ENCODE peak calls at places on chromosomes 6 and 20, in five cellular contexts. Z is mucosa of descending colon; T is lung; A is CD4-positive, CD25-positive, alpha-beta regulatory T cell; L is CD4-positive, alpha-beta T cell. V is an unnamed sample.

GRCh38 chr6:18493421-18493891 is 106.3 kb downstream of the RNF144B start:
- DNase-seq in L (no peak), Z (no peak), T (peak; percentile 48), A (no peak), V (no peak)

GRCh38 chr6:168713839-168714238 is 272.9 kb downstream of the SMOC2 start:
- DNase-seq in T (no peak), Z (peak; percentile 84), A (no peak), L (no peak), V (no peak)

GRCh38 chr6:44009425-44010321 is 117.6 kb downstream of the MRPL14 start:
- DNase-seq in Z (no peak), A (no peak), L (no peak), T (no peak), V (no peak)

GRCh38 chr6:56764081-56764566 is 121.4 kb upstream of the DST start:
- DNase-seq in L (no peak), T (no peak), A (no peak), Z (peak; percentile 41), V (no peak)

GRCh38 chr20:33647603-33648395 is 14.3 kb upstream of the C20orf144 start:
- DNase-seq in A (no peak), T (no peak), L (no peak), Z (no peak), V (no peak)

GRCh38 chr6:40937491-40937890 is 101.5 kb downstream of the UNC5CL start:
- DNase-seq in A (no peak), Z (no peak), T (no peak), L (no peak), V (no peak)

GRCh38 chr6:4503700-4504099 is 272.5 kb upstream of the CDYL start:
- DNase-seq in L (no peak), T (no peak), A (no peak), Z (no peak), V (no peak)

GRCh38 chr6:100620085-100620484 is 155.4 kb upstream of the SIM1 start:
- DNase-seq in T (no peak), Z (no peak), L (no peak), A (no peak), V (no peak)

GRCh38 chr6:138275976-138276375 is 57.7 kb upstream of the PBOV1 start:
- DNase-seq in L (no peak), T (no peak), A (no peak), Z (no peak), V (no peak)

GRCh38 chr6:157929765-157930319 is 51.8 kb upstream of the SYNJ2 start:
- DNase-seq in A (no peak), Z (no peak), L (no peak), T (no peak), V (no peak)

GRCh38 chr6:92114797-92115196 is 1304.6 kb downstream of the EPHA7 start:
- DNase-seq in L (no peak), Z (peak; percentile 9), T (no peak), A (no peak), V (no peak)

GRCh38 chr6:153727910-153728309 is 311.1 kb upstream of the OPRM1 start:
- DNase-seq in T (no peak), L (no peak), Z (no peak), A (no peak), V (no peak)

GRCh38 chr20:8860011-8860495 is 208.8 kb upstream of the PLCB4 start:
- DNase-seq in L (no peak), A (no peak), T (no peak), Z (no peak), V (no peak)

GRCh38 chr6:126804255-126805064 is 314.0 kb upstream of the RSPO3 start:
- DNase-seq in Z (peak; percentile 47), A (no peak), T (no peak), L (no peak), V (no peak)

GRCh38 chr6:44127186-44128019 is at the start of the genes MRPL14 and TMEM63B:
- DNase-seq in A (peak; percentile 89), T (peak; percentile 86), Z (peak; percentile 89), L (peak; percentile 88), V (peak; percentile 93)

GRCh38 chr6:108746841-108747575 is 101.2 kb upstream of the ARMC2 start:
- DNase-seq in Z (no peak), L (no peak), T (no peak), A (no peak), V (no peak)

GRCh38 chr20:47276856-47277541 is 79.5 kb downstream of the ZMYND8 start:
- DNase-seq in L (no peak), Z (no peak), A (no peak), T (peak; percentile 31), V (no peak)

GRCh38 chr20:15547109-15547508 is 1026.1 kb downstream of the KIF16B start:
- DNase-seq in T (no peak), Z (no peak), L (no peak), A (no peak), V (no peak)

GRCh38 chr20:13648291-13648690 is 9.6 kb upstream of the TASP1 start:
- DNase-seq in Z (no peak), A (no peak), T (no peak), L (no peak), V (no peak)

GRCh38 chr20:38685853-38686473 is 38.3 kb upstream of the SLC32A1 start:
- DNase-seq in L (peak; percentile 17), Z (peak; percentile 69), T (peak; percentile 35), A (peak; percentile 31), V (no peak)

GRCh38 chr6:97915537-97915936 is 632.5 kb upstream of the MMS22L start:
- DNase-seq in L (no peak), T (no peak), Z (no peak), A (no peak), V (no peak)

GRCh38 chr6:14695579-14695978 is 550.3 kb upstream of the JARID2 start:
- DNase-seq in L (no peak), T (no peak), Z (no peak), A (no peak), V (no peak)

GRCh38 chr20:625360-625932 is 15.3 kb upstream of the TCF15 start:
- DNase-seq in Z (no peak), T (no peak), A (no peak), L (no peak), V (no peak)

GRCh38 chr6:89675949-89676753 is 37.6 kb upstream of the LYRM2 start:
- DNase-seq in T (no peak), A (no peak), Z (no peak), L (no peak), V (no peak)

GRCh38 chr6:6882593-6882992 is 225.2 kb upstream of the RREB1 start:
- DNase-seq in A (no peak), Z (no peak), L (no peak), T (no peak), V (no peak)

GRCh38 chr20:10318625-10319024 is 100.0 kb downstream of the SNAP25 start:
- DNase-seq in A (no peak), Z (no peak), L (no peak), T (no peak), V (no peak)

GRCh38 chr6:159982726-159983506 is 14.0 kb downstream of the IGF2R start:
- DNase-seq in T (no peak), A (peak; percentile 30), L (no peak), Z (no peak), V (no peak)

GRCh38 chr20:48521121-48521520 is 306.7 kb downstream of the PREX1 start:
- DNase-seq in L (no peak), Z (no peak), A (no peak), T (no peak), V (no peak)

GRCh38 chr6:160930547-160931377 is 60.8 kb upstream of the MAP3K4 start:
- DNase-seq in L (peak; percentile 37), T (peak; percentile 81), Z (peak; percentile 70), A (peak; percentile 22), V (peak; percentile 59)

GRCh38 chr20:51258582-51259175 is 235.8 kb upstream of the KCNG1 start:
- DNase-seq in A (no peak), Z (no peak), T (no peak), L (no peak), V (no peak)

GRCh38 chr6:29759457-29759856 is 36.2 kb downstream of the HLA-F start:
- DNase-seq in A (no peak), L (no peak), T (no peak), Z (no peak), V (no peak)

GRCh38 chr20:48596499-48596898 is 231.3 kb downstream of the PREX1 start:
- DNase-seq in A (no peak), Z (no peak), L (no peak), T (no peak), V (no peak)

GRCh38 chr20:32858189-32858588 is 534 bp upstream of the EFCAB8 start:
- DNase-seq in L (no peak), T (no peak), A (no peak), Z (no peak), V (no peak)

GRCh38 chr20:62808211-62808865 is 3.7 kb downstream of the OGFR start:
- DNase-seq in T (peak; percentile 63), L (peak; percentile 68), A (peak; percentile 76), Z (peak; percentile 80), V (peak; percentile 74)

GRCh38 chr6:21738180-21739094 is 144.9 kb downstream of the SOX4 start:
- DNase-seq in A (no peak), L (no peak), Z (peak; percentile 16), T (peak; percentile 50), V (no peak)

DNA sequence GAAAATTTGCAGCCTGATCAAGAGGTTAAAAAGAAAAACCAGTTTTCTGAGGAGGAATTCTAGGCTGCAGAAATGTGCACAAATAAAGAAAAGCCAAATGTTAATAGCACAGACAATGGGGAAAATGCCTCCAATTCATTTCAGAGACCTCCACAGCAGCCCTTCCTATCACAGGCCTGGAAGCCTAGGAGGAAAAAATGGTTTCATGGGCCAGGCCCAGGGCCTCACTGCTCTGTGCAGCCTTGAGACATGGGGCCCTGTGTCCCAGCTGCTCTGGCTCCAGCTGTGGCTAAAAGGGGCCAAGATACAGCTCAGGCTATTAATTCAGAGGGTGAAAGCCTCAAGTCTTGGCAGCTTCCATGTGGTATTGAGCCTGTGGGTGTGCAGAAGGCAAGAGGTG is 18.9 kb downstream of the AHI1 start:
- DNase-seq in T (no peak), A (no peak), L (no peak), Z (no peak), V (no peak)
- H3K9me3 ChIP-seq in T (peaks cover 6% of the 10 kb centered on the region), A (peaks cover 24% of the 10 kb centered on the region), L (peaks cover 30% of the 10 kb centered on the region), Z (peaks cover 44% of the 10 kb centered on the region), V (peaks cover 3% of the 10 kb centered on the region)

DNA sequence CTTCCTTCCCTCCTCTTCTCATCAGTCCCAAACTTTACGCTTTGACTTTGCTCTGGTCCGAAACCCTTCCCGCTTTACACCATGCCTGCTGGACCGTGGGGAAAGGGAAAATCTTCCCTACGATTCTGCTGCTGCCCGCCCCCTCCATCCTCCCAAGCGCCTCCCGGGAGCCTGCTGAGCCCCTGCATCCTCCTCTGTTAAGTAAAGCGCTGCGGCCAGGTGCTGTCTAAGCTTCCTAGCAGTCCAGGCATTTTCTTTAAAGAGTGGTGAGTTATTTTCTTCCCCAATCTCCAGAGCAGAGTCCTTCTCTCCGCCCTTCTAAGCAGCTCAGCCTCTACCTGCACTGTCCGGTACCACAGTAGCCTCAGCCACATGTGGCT is 376.3 kb downstream of the RNGTT start:
- DNase-seq in T (no peak), Z (no peak), A (no peak), L (no peak), V (no peak)
- H3K9me3 ChIP-seq in T (no peaks in the 10 kb centered on the region), Z (peaks cover 4% of the 10 kb centered on the region), A (peaks cover 3% of the 10 kb centered on the region), L (no peaks in the 10 kb centered on the region), V (peaks cover 7% of the 10 kb centered on the region)

GRCh38 chr6:170045563-170045960 is 245.3 kb downstream of the DLL1 start:
- DNase-seq in A (no peak), T (no peak), L (no peak), Z (no peak), V (no peak)
- H3K9me3 ChIP-seq in A (no peaks in the 10 kb centered on the region), T (no peaks in the 10 kb centered on the region), L (no peaks in the 10 kb centered on the region), Z (no peaks in the 10 kb centered on the region), V (no peaks in the 10 kb centered on the region)

DNA sequence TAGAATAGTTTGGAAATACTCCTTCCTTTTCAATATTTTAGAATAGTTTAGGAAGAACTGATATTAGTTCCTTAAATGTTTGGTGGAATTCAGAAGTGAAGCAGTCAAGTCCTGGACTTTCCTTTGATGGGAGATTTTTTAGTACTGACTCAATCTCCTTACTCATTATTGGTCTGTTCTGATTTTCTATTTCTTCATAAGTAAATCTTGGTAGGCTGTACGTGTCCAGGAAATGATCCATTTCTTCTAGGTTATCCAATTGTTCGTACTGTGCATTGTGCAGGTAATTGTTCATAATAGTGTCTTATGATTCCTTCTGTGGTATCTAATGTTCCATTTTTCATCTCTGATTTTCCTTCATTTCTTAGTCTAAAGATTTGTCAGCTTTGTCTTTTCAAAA is 138.9 kb downstream of the SYCP2 start:
- DNase-seq in A (no peak), Z (no peak), T (no peak), L (no peak), V (no peak)
- H3K9me3 ChIP-seq in A (peaks cover 10% of the 10 kb centered on the region), Z (peaks cover 17% of the 10 kb centered on the region), T (peaks cover 9% of the 10 kb centered on the region), L (peaks cover 6% of the 10 kb centered on the region), V (peaks cover 7% of the 10 kb centered on the region)

V was measured in T-helper 17 cell.